ENCODE peak calls at places on chromosome 15, in ten cellular contexts. X is endothelial cell of umbilical vein; K is left ventricle myocardium inferior; C is substantia nigra; T is mammary epithelial cell; Q is stomach; H is heart right ventricle; M is OCI-LY7; J is dorsolateral prefrontal cortex; N is CD4-positive, alpha-beta memory T cell. F is an unnamed sample.
A peak's percentile ranks its signal among the peaks of the same experiment; 100 is the strongest.

GRCh38 chr15:57521503-57521902 is 70.2 kb upstream of the MYZAP start:
- DNase-seq in X (no peak), K (no peak), C (no peak), T (no peak), Q (no peak), H (no peak), M (no peak), J (no peak), N (no peak), F (no peak)

GRCh38 chr15:81101894-81102815 is 31.9 kb upstream of the CFAP161 start:
- DNase-seq in X (no peak), K (no peak), C (peak; percentile 49), T (no peak), Q (no peak), H (no peak), M (no peak), J (no peak), N (no peak), F (no peak)

GRCh38 chr15:75694241-75695182 is 18.1 kb downstream of the CSPG4 start:
- DNase-seq in X (peak; percentile 81), K (peak; percentile 76), C (peak; percentile 86), T (peak; percentile 96), Q (peak; percentile 67), H (peak; percentile 77), M (peak; percentile 39), J (peak; percentile 82), N (no peak), F (peak; percentile 28)

GRCh38 chr15:75369897-75370581 is 1.6 kb upstream of the MAN2C1 start:
- DNase-seq in X (no peak), K (no peak), C (no peak), T (no peak), Q (no peak), H (no peak), M (no peak), J (no peak), N (no peak), F (no peak)

GRCh38 chr15:41892621-41893421 is 1.0 kb downstream of the SPTBN5 start:
- DNase-seq in X (no peak), K (peak; percentile 84), C (peak; percentile 90), T (peak; percentile 25), Q (peak; percentile 92), H (peak; percentile 84), M (no peak), J (no peak), N (peak; percentile 36), F (no peak)

GRCh38 chr15:60121845-60122244 is 117.7 kb downstream of the FOXB1 start:
- DNase-seq in X (no peak), K (no peak), C (no peak), T (no peak), Q (no peak), H (no peak), M (no peak), J (no peak), N (no peak), F (no peak)

GRCh38 chr15:28935316-28935715 is 49.5 kb downstream of the APBA2 start:
- DNase-seq in X (no peak), K (no peak), C (no peak), T (no peak), Q (no peak), H (no peak), M (peak; percentile 48), J (peak; percentile 32), N (no peak), F (peak; percentile 18)

GRCh38 chr15:59550520-59550919 is 61.1 kb upstream of the GCNT3 start:
- DNase-seq in X (no peak), K (no peak), C (no peak), T (no peak), Q (no peak), H (no peak), M (no peak), J (no peak), N (no peak), F (no peak)

GRCh38 chr15:50431204-50431603 is 7.0 kb downstream of the USP8 start:
- DNase-seq in X (no peak), K (no peak), C (no peak), T (no peak), Q (no peak), H (no peak), M (no peak), J (no peak), N (no peak), F (no peak)

GRCh38 chr15:100501095-100501494 is 27.7 kb downstream of the CERS3 start:
- DNase-seq in X (no peak), K (no peak), C (no peak), T (no peak), Q (no peak), H (no peak), M (no peak), J (no peak), N (no peak), F (no peak)

GRCh38 chr15:43550527-43551363 is 33.3 kb downstream of the MAP1A start:
- DNase-seq in X (no peak), K (no peak), C (no peak), T (no peak), Q (no peak), H (no peak), M (no peak), J (no peak), N (no peak), F (no peak)

DNA sequence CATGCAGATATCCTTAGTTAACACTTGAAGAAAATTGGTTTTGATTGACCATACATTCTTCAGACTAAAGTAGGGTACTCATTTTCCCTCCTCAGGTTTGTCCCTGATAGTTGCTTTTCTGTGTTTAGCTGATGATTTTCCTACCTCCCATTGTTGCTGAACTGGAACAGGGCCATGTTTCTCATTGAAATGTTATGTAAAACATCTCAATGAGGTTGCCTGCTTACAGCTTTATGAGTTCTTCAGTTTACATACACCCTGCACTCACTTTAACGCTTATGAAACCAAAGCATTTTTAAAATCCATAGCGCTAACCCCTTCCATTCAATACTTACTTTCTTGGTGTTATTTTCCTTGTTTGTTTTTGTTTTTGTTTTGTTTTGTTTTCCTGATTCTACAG is 61.9 kb downstream of the HMG20A start:
- DNase-seq in X (peak; percentile 87), K (no peak), C (no peak), T (no peak), Q (no peak), H (no peak), M (no peak), J (no peak), N (no peak), F (no peak)
- H3K27ac ChIP-seq in X (peak overlapping the region; percentile 76), K (peak overlapping the region; percentile 83), C (no peak overlapping the region), T (no peak overlapping the region), Q (no peak overlapping the region), H (peak overlapping the region; percentile 85), M (no peak overlapping the region), J (no peak overlapping the region), N (no peak overlapping the region), F (no peak overlapping the region)

DNA sequence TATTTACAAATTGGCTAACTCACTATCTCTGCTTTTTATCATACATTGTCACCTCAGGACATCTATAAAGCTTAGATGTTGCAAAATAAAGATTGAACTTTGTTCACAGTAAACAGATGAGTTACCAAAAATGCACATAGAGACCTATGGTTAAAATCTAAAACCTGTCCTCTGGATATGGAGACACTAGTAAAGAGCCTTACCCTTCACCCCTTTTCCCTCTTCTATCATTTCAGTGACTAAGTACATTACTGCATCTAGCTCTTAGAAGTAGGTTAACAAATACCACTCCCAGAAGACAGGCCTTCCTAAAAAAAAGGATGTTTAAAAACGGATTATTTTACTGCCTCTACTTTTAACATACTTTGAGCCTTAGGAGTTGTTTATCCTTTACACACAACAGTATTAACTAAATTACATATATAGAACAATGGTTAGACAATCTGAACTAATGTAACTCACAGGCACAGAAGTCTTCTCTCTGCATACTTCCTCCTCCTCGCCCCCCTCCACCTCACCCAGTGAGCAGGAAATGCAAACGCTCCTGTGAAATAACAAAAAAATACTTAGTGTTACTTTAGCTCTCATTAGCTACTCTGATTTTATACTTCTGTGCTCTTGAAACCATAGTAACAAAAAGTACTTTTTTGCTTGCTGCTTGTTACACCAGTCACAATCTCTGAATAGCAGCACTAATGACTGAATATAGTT is 23.3 kb downstream of the IREB2 start:
- DNase-seq in X (peak; percentile 9), K (no peak), C (no peak), T (no peak), Q (no peak), H (no peak), M (no peak), J (no peak), N (peak; percentile 5), F (no peak)
- H3K27ac ChIP-seq in X (no peak overlapping the region), K (peak overlapping the region; percentile 31), C (no peak overlapping the region), T (no peak overlapping the region), Q (no peak overlapping the region), H (peak overlapping the region; percentile 3), M (peak overlapping the region; percentile 27), J (no peak overlapping the region), N (no peak overlapping the region), F (no peak overlapping the region)

GRCh38 chr15:90154861-90155626 is 46.1 kb upstream of the SEMA4B start:
- DNase-seq in X (no peak), K (no peak), C (no peak), T (peak; percentile 44), Q (no peak), H (no peak), M (no peak), J (no peak), N (no peak), F (no peak)

GRCh38 chr15:90162956-90163355 is 38.2 kb upstream of the SEMA4B start:
- DNase-seq in X (no peak), K (no peak), C (no peak), T (no peak), Q (no peak), H (no peak), M (no peak), J (no peak), N (no peak), F (no peak)

GRCh38 chr15:90160781-90161727 is 40.1 kb upstream of the SEMA4B start:
- DNase-seq in X (no peak), K (no peak), C (no peak), T (peak; percentile 65), Q (peak; percentile 95), H (no peak), M (no peak), J (no peak), N (no peak), F (no peak)

GRCh38 chr15:90161946-90162345 is 39.2 kb upstream of the SEMA4B start:
- DNase-seq in X (no peak), K (no peak), C (no peak), T (peak; percentile 67), Q (no peak), H (no peak), M (peak; percentile 21), J (no peak), N (no peak), F (no peak)

GRCh38 chr15:90159213-90159612 is 41.9 kb upstream of the SEMA4B start:
- DNase-seq in X (no peak), K (no peak), C (no peak), T (no peak), Q (peak; percentile 36), H (no peak), M (no peak), J (no peak), N (no peak), F (no peak)
- H3K27ac ChIP-seq in X (no peak overlapping the region), K (peak overlapping the region; percentile 90), C (peak overlapping the region; percentile 83), T (no peak overlapping the region), Q (peak overlapping the region; percentile 87), H (peak overlapping the region; percentile 84), M (no peak overlapping the region), J (peak overlapping the region; percentile 74), N (no peak overlapping the region), F (no peak overlapping the region)

DNA sequence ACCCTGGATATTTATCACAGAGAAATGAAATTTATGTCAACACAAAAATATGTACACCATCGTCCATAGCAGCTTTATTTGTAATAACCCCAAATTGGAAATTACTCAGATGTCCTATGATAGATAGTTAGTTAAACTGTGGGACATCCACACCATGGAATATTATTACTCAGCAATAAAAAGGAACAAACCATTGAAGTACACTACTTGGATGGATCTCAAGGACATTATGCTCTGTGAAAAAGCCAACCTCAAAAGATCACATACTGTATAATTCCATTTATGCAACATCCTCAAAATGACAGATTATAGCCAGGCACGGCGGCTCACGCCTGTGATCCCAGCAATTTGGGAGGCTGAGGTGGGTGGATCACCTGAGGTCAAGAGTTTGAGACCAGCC is 113.3 kb downstream of the PGPEP1L start:
- DNase-seq in X (no peak), K (no peak), C (no peak), T (no peak), Q (no peak), H (no peak), M (no peak), J (no peak), N (no peak), F (no peak)
- H3K27ac ChIP-seq in X (no peak overlapping the region), K (no peak overlapping the region), C (no peak overlapping the region), T (no peak overlapping the region), Q (no peak overlapping the region), H (no peak overlapping the region), M (no peak overlapping the region), J (no peak overlapping the region), N (no peak overlapping the region), F (no peak overlapping the region)